ENCODE peak calls at places on chromosomes 3 and 15, in five cellular contexts. One of them, this sample, is unnamed.

GRCh38 chr3:123757281-123757940 is 126.7 kb downstream of the MYLK start:
- DNase-seq in ecto neural progenitor cell: no peak
- DNase-seq in kidney tubule cell: peak
- DNase-seq in EH: peak
- DNase-seq in HFFc6: no peak
- DNase-seq in this sample: no peak

GRCh38 chr3:101381809-101382208 is 61.4 kb upstream of the IMPG2 start:
- DNase-seq in ecto neural progenitor cell: no peak
- DNase-seq in kidney tubule cell: peak
- DNase-seq in EH: peak
- DNase-seq in HFFc6: peak
- DNase-seq in this sample: no peak

GRCh38 chr3:174417568-174417967 is 441.6 kb upstream of the NAALADL2 start:
- DNase-seq in ecto neural progenitor cell: no peak
- DNase-seq in kidney tubule cell: no peak
- DNase-seq in EH: no peak
- DNase-seq in HFFc6: no peak
- DNase-seq in this sample: peak

GRCh38 chr15:39213385-39213840 is 367.5 kb upstream of the THBS1 start:
- DNase-seq in ecto neural progenitor cell: peak
- DNase-seq in kidney tubule cell: peak
- DNase-seq in EH: peak
- DNase-seq in HFFc6: peak
- DNase-seq in this sample: peak

GRCh38 chr15:44009056-44009455 is 182.3 kb downstream of the WDR76 start:
- DNase-seq in ecto neural progenitor cell: no peak
- DNase-seq in kidney tubule cell: peak
- DNase-seq in EH: peak
- DNase-seq in HFFc6: peak
- DNase-seq in this sample: no peak

GRCh38 chr3:178010306-178010705 is 525.9 kb upstream of the KCNMB2 start:
- DNase-seq in ecto neural progenitor cell: no peak
- DNase-seq in kidney tubule cell: no peak
- DNase-seq in EH: no peak
- DNase-seq in HFFc6: no peak
- DNase-seq in this sample: no peak

GRCh38 chr15:39300451-39301153 is 280.3 kb upstream of the THBS1 start:
- DNase-seq in ecto neural progenitor cell: no peak
- DNase-seq in kidney tubule cell: peak
- DNase-seq in EH: peak
- DNase-seq in HFFc6: peak
- DNase-seq in this sample: no peak

GRCh38 chr3:126858887-126859286 is 124.0 kb upstream of the PLXNA1 start:
- DNase-seq in ecto neural progenitor cell: peak
- DNase-seq in kidney tubule cell: peak
- DNase-seq in EH: peak
- DNase-seq in HFFc6: peak
- DNase-seq in this sample: no peak

GRCh38 chr15:78010112-78010511 is 67.4 kb downstream of the TBC1D2B start:
- DNase-seq in ecto neural progenitor cell: no peak
- DNase-seq in kidney tubule cell: no peak
- DNase-seq in EH: no peak
- DNase-seq in HFFc6: no peak
- DNase-seq in this sample: no peak

GRCh38 chr15:88834211-88834812 is 31.1 kb downstream of the ACAN start:
- DNase-seq in ecto neural progenitor cell: peak
- DNase-seq in kidney tubule cell: peak
- DNase-seq in EH: peak
- DNase-seq in HFFc6: peak
- DNase-seq in this sample: peak

GRCh38 chr15:72733941-72734738 is 48.1 kb downstream of the BBS4 start:
- DNase-seq in ecto neural progenitor cell: no peak
- DNase-seq in kidney tubule cell: no peak
- DNase-seq in EH: no peak
- DNase-seq in HFFc6: no peak
- DNase-seq in this sample: no peak

GRCh38 chr15:94579261-94579660 is 347.9 kb downstream of the MCTP2 start:
- DNase-seq in ecto neural progenitor cell: no peak
- DNase-seq in kidney tubule cell: no peak
- DNase-seq in EH: no peak
- DNase-seq in HFFc6: no peak
- DNase-seq in this sample: no peak

GRCh38 chr15:58931985-58932384 is 1.5 kb downstream of the SLTM start:
- DNase-seq in ecto neural progenitor cell: no peak
- DNase-seq in kidney tubule cell: peak
- DNase-seq in EH: peak
- DNase-seq in HFFc6: peak
- DNase-seq in this sample: no peak

GRCh38 chr15:73870700-73871408 is 2.5 kb upstream of the TBC1D21 start:
- DNase-seq in ecto neural progenitor cell: no peak
- DNase-seq in kidney tubule cell: no peak
- DNase-seq in EH: peak
- DNase-seq in HFFc6: no peak
- DNase-seq in this sample: no peak

GRCh38 chr3:46184469-46184868 is 23.6 kb downstream of the CCR1 start:
- DNase-seq in ecto neural progenitor cell: no peak
- DNase-seq in kidney tubule cell: peak
- DNase-seq in EH: peak
- DNase-seq in HFFc6: peak
- DNase-seq in this sample: no peak

GRCh38 chr15:85757073-85757938 is 37.4 kb downstream of the KLHL25 start:
- DNase-seq in ecto neural progenitor cell: no peak
- DNase-seq in kidney tubule cell: no peak
- DNase-seq in EH: no peak
- DNase-seq in HFFc6: no peak
- DNase-seq in this sample: no peak

GRCh38 chr3:167844528-167844927 is 109.0 kb downstream of the SERPINI1 start:
- DNase-seq in ecto neural progenitor cell: no peak
- DNase-seq in kidney tubule cell: no peak
- DNase-seq in EH: no peak
- DNase-seq in HFFc6: no peak
- DNase-seq in this sample: no peak

GRCh38 chr15:73598540-73599195 is 34.5 kb downstream of the NPTN start:
- DNase-seq in ecto neural progenitor cell: no peak
- DNase-seq in kidney tubule cell: no peak
- DNase-seq in EH: peak
- DNase-seq in HFFc6: no peak
- DNase-seq in this sample: no peak

GRCh38 chr3:17301271-17301670 is 416.5 kb downstream of the PLCL2 start:
- DNase-seq in ecto neural progenitor cell: no peak
- DNase-seq in kidney tubule cell: no peak
- DNase-seq in EH: no peak
- DNase-seq in HFFc6: no peak
- DNase-seq in this sample: no peak

GRCh38 chr3:116306720-116307119 is 138.6 kb downstream of the LSAMP start:
- DNase-seq in ecto neural progenitor cell: no peak
- DNase-seq in kidney tubule cell: no peak
- DNase-seq in EH: no peak
- DNase-seq in HFFc6: no peak
- DNase-seq in this sample: no peak

GRCh38 chr15:60006203-60006782 is 2.2 kb downstream of the FOXB1 start:
- DNase-seq in ecto neural progenitor cell: peak
- DNase-seq in kidney tubule cell: no peak
- DNase-seq in EH: peak
- DNase-seq in HFFc6: no peak
- DNase-seq in this sample: no peak

GRCh38 chr3:56379723-56380287 is 88.5 kb downstream of the ERC2 start:
- DNase-seq in ecto neural progenitor cell: no peak
- DNase-seq in kidney tubule cell: no peak
- DNase-seq in EH: no peak
- DNase-seq in HFFc6: no peak
- DNase-seq in this sample: no peak

GRCh38 chr3:42159706-42160472 is 68.7 kb downstream of the TRAK1 start:
- DNase-seq in ecto neural progenitor cell: peak
- DNase-seq in kidney tubule cell: peak
- DNase-seq in EH: peak
- DNase-seq in HFFc6: no peak
- DNase-seq in this sample: no peak

GRCh38 chr15:91908401-91908800 is 54.9 kb downstream of the SLCO3A1 start:
- DNase-seq in ecto neural progenitor cell: no peak
- DNase-seq in kidney tubule cell: peak
- DNase-seq in EH: peak
- DNase-seq in HFFc6: peak
- DNase-seq in this sample: no peak

GRCh38 chr15:78621810-78622402 is 1.1 kb upstream of the CHRNA3 start:
- DNase-seq in ecto neural progenitor cell: no peak
- DNase-seq in kidney tubule cell: no peak
- DNase-seq in EH: no peak
- DNase-seq in HFFc6: no peak
- DNase-seq in this sample: no peak

GRCh38 chr15:73366766-73367623 is 1.8 kb downstream of the HCN4 start:
- DNase-seq in ecto neural progenitor cell: no peak
- DNase-seq in kidney tubule cell: no peak
- DNase-seq in EH: no peak
- DNase-seq in HFFc6: no peak
- DNase-seq in this sample: no peak

GRCh38 chr15:66841953-66842681 is 140.1 kb downstream of the SMAD6 start:
- DNase-seq in ecto neural progenitor cell: peak
- DNase-seq in kidney tubule cell: peak
- DNase-seq in EH: peak
- DNase-seq in HFFc6: peak
- DNase-seq in this sample: peak

GRCh38 chr3:84547971-84548970 is 410.5 kb upstream of the CADM2 start:
- DNase-seq in ecto neural progenitor cell: peak
- DNase-seq in kidney tubule cell: peak
- DNase-seq in EH: no peak
- DNase-seq in HFFc6: peak
- DNase-seq in this sample: no peak

GRCh38 chr3:33980252-33980651 is 181.8 kb downstream of the PDCD6IP start:
- DNase-seq in ecto neural progenitor cell: no peak
- DNase-seq in kidney tubule cell: peak
- DNase-seq in EH: peak
- DNase-seq in HFFc6: peak
- DNase-seq in this sample: no peak

GRCh38 chr3:16600771-16601538 is 4.3 kb downstream of the DAZL start:
- DNase-seq in ecto neural progenitor cell: peak
- DNase-seq in kidney tubule cell: peak
- DNase-seq in EH: peak
- DNase-seq in HFFc6: peak
- DNase-seq in this sample: peak

GRCh38 chr3:114615535-114616064 is 321.8 kb downstream of the TIGIT start:
- DNase-seq in ecto neural progenitor cell: no peak
- DNase-seq in kidney tubule cell: no peak
- DNase-seq in EH: no peak
- DNase-seq in HFFc6: no peak
- DNase-seq in this sample: no peak

GRCh38 chr3:13452490-13453335 is 27.4 kb upstream of the HDAC11 start:
- DNase-seq in ecto neural progenitor cell: no peak
- DNase-seq in kidney tubule cell: peak
- DNase-seq in EH: peak
- DNase-seq in HFFc6: peak
- DNase-seq in this sample: no peak

This sample was measured in aorta.